ENCODE peak calls at places on chromosome 2, in nine cellular contexts. N is spleen, T is A549, J is sigmoid colon, O is ovary, B is HCT116, M is breast epithelium, C is stomach, S is transverse colon. E is an unnamed sample.
A peak's percentile ranks its signal among the peaks of the same experiment; 100 is the strongest.

GRCh38 chr2:197705912-197706838 is 1.0 kb downstream of the MARS2 start:
- DNase-seq in N (peak; percentile 75), T (no peak), J (no peak), O (no peak), B (no peak), M (peak; percentile 54), C (no peak), S (peak; percentile 45), E (no peak)

GRCh38 chr2:216696751-216697560 is 1.6 kb upstream of the IGFBP5 start:
- DNase-seq in N (no peak), T (peak; percentile 21), J (no peak), O (no peak), B (peak; percentile 48), M (no peak), C (no peak), S (no peak), E (no peak)

GRCh38 chr2:108855194-108855593 is 68.6 kb downstream of the CCDC138 start:
- DNase-seq in N (no peak), T (no peak), J (no peak), O (no peak), B (no peak), M (no peak), C (no peak), S (no peak), E (no peak)

GRCh38 chr2:145958611-145959010 is 1438.7 kb upstream of the ZEB2 start:
- DNase-seq in N (no peak), T (no peak), J (no peak), O (no peak), B (no peak), M (no peak), C (no peak), S (no peak), E (no peak)

GRCh38 chr2:160941290-160941846 is 218.9 kb upstream of the TANK start:
- DNase-seq in N (no peak), T (no peak), J (no peak), O (no peak), B (no peak), M (no peak), C (no peak), S (no peak), E (no peak)

GRCh38 chr2:235539773-235540172 is 45.9 kb downstream of the AGAP1 start:
- DNase-seq in N (peak; percentile 27), T (no peak), J (no peak), O (no peak), B (no peak), M (no peak), C (no peak), S (no peak), E (no peak)

GRCh38 chr2:160169401-160169918 is 30.6 kb downstream of the ITGB6 start:
- DNase-seq in N (no peak), T (no peak), J (no peak), O (no peak), B (no peak), M (no peak), C (no peak), S (no peak), E (no peak)

GRCh38 chr2:161416294-161416632 is at the start of gene TBR1:
- DNase-seq in N (no peak), T (no peak), J (no peak), O (no peak), B (no peak), M (no peak), C (no peak), S (no peak), E (no peak)

GRCh38 chr2:119820275-119820674 is 60.6 kb downstream of the PTPN4 start:
- DNase-seq in N (no peak), T (no peak), J (no peak), O (no peak), B (no peak), M (no peak), C (no peak), S (no peak), E (no peak)

GRCh38 chr2:202178342-202178958 is 59.9 kb downstream of the SUMO1 start:
- DNase-seq in N (no peak), T (peak; percentile 51), J (peak; percentile 82), O (peak; percentile 77), B (peak; percentile 50), M (no peak), C (peak; percentile 55), S (peak; percentile 47), E (peak; percentile 74)

GRCh38 chr2:132815522-132815921 is 145.5 kb upstream of the LYPD1 start:
- DNase-seq in N (no peak), T (no peak), J (no peak), O (no peak), B (no peak), M (no peak), C (no peak), S (no peak), E (no peak)

GRCh38 chr2:232889876-232890401 is 19.9 kb downstream of the SNORC start:
- DNase-seq in N (no peak), T (no peak), J (no peak), O (no peak), B (no peak), M (peak; percentile 46), C (peak; percentile 4), S (no peak), E (no peak)

GRCh38 chr2:181161615-181162014 is 181.2 kb downstream of the UBE2E3 start:
- DNase-seq in N (no peak), T (no peak), J (no peak), O (no peak), B (no peak), M (no peak), C (no peak), S (no peak), E (no peak)

GRCh38 chr2:33476100-33476792 is at the start of gene RASGRP3:
- DNase-seq in N (peak; percentile 93), T (peak; percentile 69), J (peak; percentile 87), O (peak; percentile 73), B (peak; percentile 26), M (peak; percentile 69), C (peak; percentile 80), S (peak; percentile 81), E (peak; percentile 71)

GRCh38 chr2:33478968-33479691 is 2.7 kb downstream of the RASGRP3 start:
- DNase-seq in N (no peak), T (no peak), J (no peak), O (peak; percentile 21), B (no peak), M (no peak), C (no peak), S (peak; percentile 43), E (no peak)

GRCh38 chr2:33476793-33477190 is 343 bp downstream of the RASGRP3 start:
- DNase-seq in N (no peak), T (no peak), J (no peak), O (no peak), B (no peak), M (no peak), C (no peak), S (no peak), E (no peak)

GRCh38 chr2:33477473-33478468 is 1.3 kb downstream of the RASGRP3 start:
- DNase-seq in N (no peak), T (no peak), J (peak; percentile 73), O (no peak), B (no peak), M (no peak), C (peak; percentile 33), S (peak; percentile 44), E (no peak)

GRCh38 chr2:33475381-33476099 is 909 bp upstream of the RASGRP3 start:
- DNase-seq in N (peak; percentile 90), T (peak; percentile 78), J (peak; percentile 78), O (peak; percentile 73), B (peak; percentile 78), M (peak; percentile 69), C (peak; percentile 78), S (peak; percentile 87), E (peak; percentile 73)
- TF ChIP-seq POLR2A in N (no peak), T (no peak), J (no peak), O (no peak), B (no peak), M (no peak), C (no peak), S (no peak), E (no peak)

DNA sequence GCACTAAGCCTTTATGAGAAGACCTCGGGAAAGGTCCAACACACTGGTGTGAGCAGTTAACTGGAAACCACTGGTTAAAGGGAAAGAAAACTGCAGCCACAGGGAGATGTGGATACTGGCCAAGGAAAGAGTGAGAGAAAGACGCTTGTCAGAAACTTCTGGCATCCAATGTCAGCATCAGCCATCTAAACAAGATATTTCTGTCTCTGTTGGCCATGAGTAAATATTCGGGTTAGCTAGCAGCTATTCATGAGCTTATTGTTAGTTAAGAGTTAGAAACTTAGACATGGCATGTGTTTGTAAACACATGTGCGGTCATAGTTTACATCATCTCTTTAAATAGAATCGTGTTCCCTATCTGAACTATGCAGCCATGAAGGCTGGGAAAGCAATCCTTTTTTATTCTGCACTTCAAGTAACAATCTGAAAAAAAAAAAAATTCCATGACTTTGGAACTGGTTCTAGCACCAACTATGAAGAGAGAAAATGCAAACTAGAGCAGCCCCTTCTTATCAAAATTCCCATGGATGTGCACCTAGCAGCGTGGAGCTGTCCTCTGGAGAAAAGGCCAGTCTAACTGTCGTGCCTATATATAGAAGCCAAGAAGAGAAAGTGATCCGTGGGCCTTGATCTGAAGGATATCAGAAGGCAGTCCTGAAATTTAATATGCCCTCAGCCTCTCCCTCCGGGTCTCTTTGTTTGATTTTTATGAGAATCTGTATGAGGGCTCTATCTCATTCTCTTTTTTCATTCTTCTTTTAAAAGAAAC is 84.0 kb upstream of the RFX8 start:
- DNase-seq in N (no peak), T (no peak), J (no peak), O (no peak), B (no peak), M (no peak), C (no peak), S (no peak), E (no peak)
- H3K27ac ChIP-seq in N (no peak overlapping the region), T (no peak overlapping the region), J (peak overlapping the region; percentile 49), O (peak overlapping the region; percentile 54), B (no peak overlapping the region), M (peak overlapping the region; percentile 3), C (peak overlapping the region; percentile 11), S (peak overlapping the region; percentile 44), E (peak overlapping the region; percentile 82)

GRCh38 chr2:218001629-218002028 is 1.2 kb downstream of the TNS1 start:
- DNase-seq in N (no peak), T (no peak), J (no peak), O (no peak), B (no peak), M (no peak), C (no peak), S (no peak), E (no peak)
- H3K4me3 ChIP-seq in N (no peak overlapping the region), T (no peak overlapping the region), J (peak overlapping the region; percentile 40), O (peak overlapping the region; percentile 49), B (no peak overlapping the region), M (peak overlapping the region; percentile 48), C (peak overlapping the region; percentile 26), S (peak overlapping the region; percentile 19), E (peak overlapping the region; percentile 63)

DNA sequence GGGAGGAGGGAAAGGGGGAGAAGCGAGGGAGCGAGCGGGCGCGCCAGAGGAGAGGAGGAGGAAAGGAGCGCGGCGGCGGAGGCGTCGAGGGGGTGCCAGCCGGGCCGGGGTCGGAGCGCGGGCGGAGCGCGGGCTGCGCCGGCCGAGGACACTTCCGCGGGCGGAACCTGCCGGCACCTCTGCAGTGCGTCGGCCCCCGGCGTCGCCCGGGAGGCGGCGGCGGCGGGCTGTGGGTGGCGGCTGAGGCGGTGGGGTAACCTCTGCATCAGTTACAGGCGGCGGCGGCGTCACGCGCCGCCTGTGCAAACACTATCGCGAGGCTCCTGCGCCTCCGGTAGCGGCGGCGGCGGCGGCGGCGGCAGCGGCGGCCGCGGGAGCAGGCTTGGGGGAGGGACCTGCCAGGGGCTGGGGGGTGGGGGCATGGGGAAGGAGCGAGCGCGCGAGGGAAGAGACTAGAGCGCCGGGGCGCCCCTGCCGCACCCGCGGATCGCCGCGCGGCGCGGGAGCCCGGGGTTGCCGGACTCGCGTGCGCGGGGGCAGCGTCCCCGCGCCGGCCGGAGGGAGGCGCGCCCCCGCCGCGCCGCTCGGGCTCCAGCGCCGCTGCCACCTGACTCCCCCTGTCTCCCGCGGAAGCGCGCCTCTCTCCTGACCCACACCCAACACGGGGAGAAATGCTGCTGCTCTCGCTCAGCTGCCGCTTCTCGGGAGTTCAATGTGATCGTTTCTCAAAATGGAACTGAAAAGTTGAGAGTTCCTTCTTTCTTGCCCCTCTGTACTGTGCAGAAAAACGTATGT is at the start of gene TLK1:
- DNase-seq in N (peak; percentile 96), T (peak; percentile 77), J (peak; percentile 91), O (peak; percentile 79), B (peak; percentile 18), M (peak; percentile 66), C (peak; percentile 77), S (peak; percentile 83), E (peak; percentile 72)
- TF ChIP-seq POLR2A in N (no peak), T (peak; percentile 53), J (no peak), O (peak; percentile 55), B (peak; percentile 20), M (no peak), C (no peak), S (peak; percentile 3), E (peak; percentile 67)

E was measured in uterus.